ENCODE peak calls at places on chromosomes 11 and 22, in four cellular contexts. L, J, T and R are unnamed samples.

GRCh38 chr11:877565-877964 is 33.0 kb downstream of the CHID1 start:
- DNase-seq in J (no peak), L (no peak), T (no peak), R (no peak)

GRCh38 chr11:728901-729491 is 18.3 kb upstream of the TALDO1 start:
- DNase-seq in L (no peak), T (no peak), J (no peak), R (no peak)

GRCh38 chr22:35552186-35552842 is 11.7 kb downstream of the RASD2 start:
- DNase-seq in L (peak), T (peak), J (peak), R (no peak)

GRCh38 chr11:66337103-66337899 is 1.1 kb upstream of the RIN1 start:
- DNase-seq in J (no peak), T (no peak), L (no peak), R (peak)

GRCh38 chr22:27226666-27227065 is 569.3 kb downstream of the MIAT start:
- DNase-seq in T (no peak), J (no peak), L (no peak), R (no peak)

GRCh38 chr11:72331761-72332160 is 87.8 kb upstream of the PHOX2A start:
- DNase-seq in J (no peak), L (no peak), T (no peak), R (no peak)

GRCh38 chr11:112605093-112605666 is 344.5 kb upstream of the PLET1 start:
- DNase-seq in J (no peak), L (no peak), T (no peak), R (no peak)

GRCh38 chr11:69647349-69647748 is 6.4 kb downstream of the CCND1 start:
- DNase-seq in T (no peak), J (no peak), L (no peak), R (no peak)

GRCh38 chr11:725624-726202 is 19.7 kb downstream of the EPS8L2 start:
- DNase-seq in T (no peak), J (no peak), L (peak), R (no peak)

GRCh38 chr11:1845571-1846452 is 7.0 kb downstream of the TNNI2 start:
- DNase-seq in T (no peak), L (no peak), J (no peak), R (no peak)